ENCODE peak calls at places on chromosome 16, in seven cellular contexts. One of them, this sample, is unnamed.

GRCh38 chr16:81496742-81497141 is 52.1 kb downstream of the CMIP start:
- DNase-seq in kidney epithelial cell: no peak
- DNase-seq in D721Med: no peak
- DNase-seq in activated CD8-positive, alpha-beta memory T cell treated with anti-CD3 and anti-CD28 coated beads for 24 hours: no peak
- DNase-seq in IMR-90: no peak
- DNase-seq in naive thymus-derived CD4-positive, alpha-beta T cell: no peak
- DNase-seq in CD8-positive, alpha-beta T cell: no peak
- DNase-seq in this sample: no peak

GRCh38 chr16:27676807-27677206 is 126.9 kb downstream of the KATNIP start:
- DNase-seq in D721Med: no peak
- DNase-seq in naive thymus-derived CD4-positive, alpha-beta T cell: no peak
- DNase-seq in kidney epithelial cell: no peak
- DNase-seq in CD8-positive, alpha-beta T cell: no peak
- DNase-seq in IMR-90: peak; percentile 80
- DNase-seq in activated CD8-positive, alpha-beta memory T cell treated with anti-CD3 and anti-CD28 coated beads for 24 hours: no peak
- DNase-seq in this sample: no peak

GRCh38 chr16:1026784-1027415 is 45.3 kb downstream of the SOX8 start:
- DNase-seq in CD8-positive, alpha-beta T cell: no peak
- DNase-seq in D721Med: no peak
- DNase-seq in kidney epithelial cell: no peak
- DNase-seq in activated CD8-positive, alpha-beta memory T cell treated with anti-CD3 and anti-CD28 coated beads for 24 hours: no peak
- DNase-seq in IMR-90: no peak
- DNase-seq in naive thymus-derived CD4-positive, alpha-beta T cell: no peak
- DNase-seq in this sample: no peak

GRCh38 chr16:54136276-54136625 is 150.3 kb downstream of the IRX3 start:
- DNase-seq in D721Med: no peak
- DNase-seq in IMR-90: peak; percentile 59
- DNase-seq in activated CD8-positive, alpha-beta memory T cell treated with anti-CD3 and anti-CD28 coated beads for 24 hours: no peak
- DNase-seq in CD8-positive, alpha-beta T cell: no peak
- DNase-seq in kidney epithelial cell: no peak
- DNase-seq in naive thymus-derived CD4-positive, alpha-beta T cell: no peak
- DNase-seq in this sample: no peak

GRCh38 chr16:27235055-27235937 is 32.0 kb downstream of the KDM8 start:
- DNase-seq in activated CD8-positive, alpha-beta memory T cell treated with anti-CD3 and anti-CD28 coated beads for 24 hours: peak; percentile 87
- DNase-seq in D721Med: no peak
- DNase-seq in IMR-90: peak; percentile 85
- DNase-seq in kidney epithelial cell: no peak
- DNase-seq in CD8-positive, alpha-beta T cell: peak; percentile 89
- DNase-seq in naive thymus-derived CD4-positive, alpha-beta T cell: peak; percentile 96
- DNase-seq in this sample: peak; percentile 89

GRCh38 chr16:88635671-88636070 is 2.7 kb upstream of the IL17C start:
- DNase-seq in activated CD8-positive, alpha-beta memory T cell treated with anti-CD3 and anti-CD28 coated beads for 24 hours: no peak
- DNase-seq in IMR-90: no peak
- DNase-seq in kidney epithelial cell: no peak
- DNase-seq in CD8-positive, alpha-beta T cell: no peak
- DNase-seq in naive thymus-derived CD4-positive, alpha-beta T cell: no peak
- DNase-seq in D721Med: no peak
- DNase-seq in this sample: no peak

GRCh38 chr16:13118091-13118490 is 216.7 kb downstream of the SHISA9 start:
- DNase-seq in D721Med: no peak
- DNase-seq in naive thymus-derived CD4-positive, alpha-beta T cell: no peak
- DNase-seq in CD8-positive, alpha-beta T cell: no peak
- DNase-seq in activated CD8-positive, alpha-beta memory T cell treated with anti-CD3 and anti-CD28 coated beads for 24 hours: no peak
- DNase-seq in kidney epithelial cell: no peak
- DNase-seq in IMR-90: no peak
- DNase-seq in this sample: no peak

GRCh38 chr16:85475233-85475632 is 137.9 kb upstream of the GSE1 start:
- DNase-seq in activated CD8-positive, alpha-beta memory T cell treated with anti-CD3 and anti-CD28 coated beads for 24 hours: no peak
- DNase-seq in CD8-positive, alpha-beta T cell: no peak
- DNase-seq in kidney epithelial cell: no peak
- DNase-seq in D721Med: no peak
- DNase-seq in IMR-90: no peak
- DNase-seq in naive thymus-derived CD4-positive, alpha-beta T cell: no peak
- DNase-seq in this sample: no peak

GRCh38 chr16:30418350-30419181 is 11.2 kb downstream of the ZNF771 start:
- DNase-seq in D721Med: no peak
- DNase-seq in activated CD8-positive, alpha-beta memory T cell treated with anti-CD3 and anti-CD28 coated beads for 24 hours: no peak
- DNase-seq in CD8-positive, alpha-beta T cell: no peak
- DNase-seq in naive thymus-derived CD4-positive, alpha-beta T cell: no peak
- DNase-seq in IMR-90: no peak
- DNase-seq in kidney epithelial cell: no peak
- DNase-seq in this sample: no peak

GRCh38 chr16:69012906-69013305 is 92.5 kb upstream of the HAS3 start:
- DNase-seq in D721Med: no peak
- DNase-seq in naive thymus-derived CD4-positive, alpha-beta T cell: no peak
- DNase-seq in CD8-positive, alpha-beta T cell: no peak
- DNase-seq in activated CD8-positive, alpha-beta memory T cell treated with anti-CD3 and anti-CD28 coated beads for 24 hours: no peak
- DNase-seq in IMR-90: no peak
- DNase-seq in kidney epithelial cell: no peak
- DNase-seq in this sample: no peak

GRCh38 chr16:1823821-1824220 is 2.8 kb downstream of the HAGH start:
- DNase-seq in naive thymus-derived CD4-positive, alpha-beta T cell: no peak
- DNase-seq in CD8-positive, alpha-beta T cell: no peak
- DNase-seq in activated CD8-positive, alpha-beta memory T cell treated with anti-CD3 and anti-CD28 coated beads for 24 hours: no peak
- DNase-seq in IMR-90: peak; percentile 59
- DNase-seq in D721Med: peak; percentile 46
- DNase-seq in kidney epithelial cell: no peak
- DNase-seq in this sample: no peak

GRCh38 chr16:87463722-87464690 is 28.8 kb downstream of the ZCCHC14 start:
- DNase-seq in activated CD8-positive, alpha-beta memory T cell treated with anti-CD3 and anti-CD28 coated beads for 24 hours: peak; percentile 69
- DNase-seq in naive thymus-derived CD4-positive, alpha-beta T cell: peak; percentile 38
- DNase-seq in D721Med: no peak
- DNase-seq in kidney epithelial cell: no peak
- DNase-seq in CD8-positive, alpha-beta T cell: peak; percentile 24
- DNase-seq in IMR-90: peak; percentile 89
- DNase-seq in this sample: peak; percentile 71

GRCh38 chr16:57028086-57028485 is 38.7 kb downstream of the NLRC5 start:
- DNase-seq in activated CD8-positive, alpha-beta memory T cell treated with anti-CD3 and anti-CD28 coated beads for 24 hours: no peak
- DNase-seq in IMR-90: no peak
- DNase-seq in kidney epithelial cell: no peak
- DNase-seq in D721Med: no peak
- DNase-seq in CD8-positive, alpha-beta T cell: no peak
- DNase-seq in naive thymus-derived CD4-positive, alpha-beta T cell: no peak
- DNase-seq in this sample: no peak

GRCh38 chr16:2686912-2687507 is 4.7 kb downstream of the KCTD5 start:
- DNase-seq in CD8-positive, alpha-beta T cell: peak; percentile 20
- DNase-seq in activated CD8-positive, alpha-beta memory T cell treated with anti-CD3 and anti-CD28 coated beads for 24 hours: peak; percentile 72
- DNase-seq in D721Med: peak; percentile 12
- DNase-seq in naive thymus-derived CD4-positive, alpha-beta T cell: no peak
- DNase-seq in IMR-90: no peak
- DNase-seq in kidney epithelial cell: no peak
- DNase-seq in this sample: no peak

GRCh38 chr16:49377196-49377755 is 3.7 kb downstream of the C16orf78 start:
- DNase-seq in naive thymus-derived CD4-positive, alpha-beta T cell: no peak
- DNase-seq in kidney epithelial cell: no peak
- DNase-seq in IMR-90: no peak
- DNase-seq in D721Med: no peak
- DNase-seq in CD8-positive, alpha-beta T cell: no peak
- DNase-seq in activated CD8-positive, alpha-beta memory T cell treated with anti-CD3 and anti-CD28 coated beads for 24 hours: no peak
- DNase-seq in this sample: no peak

GRCh38 chr16:11105038-11105903 is 150.7 kb downstream of the SOCS1 start:
- DNase-seq in activated CD8-positive, alpha-beta memory T cell treated with anti-CD3 and anti-CD28 coated beads for 24 hours: no peak
- DNase-seq in kidney epithelial cell: no peak
- DNase-seq in CD8-positive, alpha-beta T cell: no peak
- DNase-seq in IMR-90: peak; percentile 98
- DNase-seq in D721Med: no peak
- DNase-seq in naive thymus-derived CD4-positive, alpha-beta T cell: peak; percentile 10
- DNase-seq in this sample: no peak

GRCh38 chr16:5041604-5042133 is 7.9 kb upstream of the NAGPA start:
- DNase-seq in kidney epithelial cell: peak; percentile 78
- DNase-seq in CD8-positive, alpha-beta T cell: no peak
- DNase-seq in D721Med: no peak
- DNase-seq in naive thymus-derived CD4-positive, alpha-beta T cell: no peak
- DNase-seq in activated CD8-positive, alpha-beta memory T cell treated with anti-CD3 and anti-CD28 coated beads for 24 hours: no peak
- DNase-seq in IMR-90: peak; percentile 83
- DNase-seq in this sample: no peak

GRCh38 chr16:1037934-1038257 is 34.7 kb upstream of the SSTR5 start:
- DNase-seq in IMR-90: no peak
- DNase-seq in naive thymus-derived CD4-positive, alpha-beta T cell: no peak
- DNase-seq in kidney epithelial cell: no peak
- DNase-seq in D721Med: no peak
- DNase-seq in CD8-positive, alpha-beta T cell: no peak
- DNase-seq in activated CD8-positive, alpha-beta memory T cell treated with anti-CD3 and anti-CD28 coated beads for 24 hours: no peak
- DNase-seq in this sample: no peak

This sample was measured in heart right ventricle.